ENCODE peak calls at places on chromosomes 3 and 15, in seven cellular contexts. Z, J, B, M, Q, L and U are unnamed samples.

GRCh38 chr15:25985179-25985578 is 122.1 kb upstream of the ATP10A start:
- DNase-seq in Z (no peak), J (no peak), B (no peak), M (no peak), L (no peak), Q (no peak), U (no peak)

GRCh38 chr3:61181874-61182273 is 69.4 kb downstream of the FHIT start:
- DNase-seq in Q (peak), L (no peak), J (no peak), B (no peak), M (no peak), Z (no peak), U (no peak)

GRCh38 chr3:186986811-186987210 is 56.5 kb downstream of the ST6GAL1 start:
- DNase-seq in L (no peak), B (no peak), M (no peak), J (no peak), Z (no peak), Q (no peak), U (no peak)

GRCh38 chr15:101669744-101670143 is 17.6 kb upstream of the TM2D3 start:
- DNase-seq in M (no peak), Z (no peak), J (no peak), Q (no peak), B (no peak), L (no peak), U (no peak)

GRCh38 chr15:67105065-67105951 is 39.9 kb downstream of the SMAD3 start:
- DNase-seq in M (peak), Q (no peak), J (no peak), Z (no peak), L (no peak), B (peak), U (no peak)

GRCh38 chr3:48685603-48686511 is at the start of gene NCKIPSD:
- DNase-seq in M (peak), Q (peak), J (peak), Z (peak), B (peak), L (peak), U (peak)

GRCh38 chr3:7964899-7965298 is 536.7 kb upstream of the LMCD1 start:
- DNase-seq in J (no peak), L (no peak), Z (no peak), M (no peak), Q (no peak), B (no peak), U (no peak)

GRCh38 chr3:98180311-98180710 is 13.8 kb downstream of the OR5H15 start:
- DNase-seq in J (no peak), M (no peak), B (no peak), L (no peak), Z (no peak), Q (no peak), U (no peak)

GRCh38 chr3:43709022-43709421 is 18.3 kb downstream of the ABHD5 start:
- DNase-seq in L (no peak), J (no peak), Z (no peak), Q (no peak), B (no peak), M (no peak), U (no peak)

GRCh38 chr3:181176610-181177009 is 187.1 kb upstream of the DNAJC19 start:
- DNase-seq in L (no peak), J (no peak), B (no peak), M (no peak), Q (no peak), Z (peak), U (no peak)

GRCh38 chr3:42061711-42062408 is 29.3 kb upstream of the TRAK1 start:
- DNase-seq in B (peak), L (no peak), J (no peak), M (peak), Z (no peak), Q (no peak), U (no peak)

GRCh38 chr15:35481992-35482391 is 64.0 kb downstream of the DPH6 start:
- DNase-seq in L (no peak), J (no peak), Z (no peak), M (peak), B (no peak), Q (no peak), U (no peak)

GRCh38 chr3:71172951-71173350 is 410.6 kb downstream of the FOXP1 start:
- DNase-seq in L (no peak), Q (no peak), M (peak), B (no peak), J (no peak), Z (no peak), U (no peak)

GRCh38 chr3:4417449-4417848 is 49.6 kb downstream of the SUMF1 start:
- DNase-seq in B (no peak), M (no peak), Q (no peak), Z (no peak), J (no peak), L (no peak), U (no peak)

GRCh38 chr3:192188218-192188835 is 539.0 kb downstream of the FGF12 start:
- DNase-seq in Q (peak), Z (no peak), L (no peak), J (peak), M (no peak), B (no peak), U (no peak)

GRCh38 chr15:65862682-65863081 is 6.6 kb upstream of the RAB11A start:
- DNase-seq in J (no peak), Q (peak), Z (peak), M (no peak), B (no peak), L (no peak), U (peak)